ENCODE peak calls at places on chromosomes 16 and 17, in four cellular contexts. D is keratinocyte, G is MM.1S, Q is GM23248. L is an unnamed sample.

GRCh38 chr17:76840884-76841775 is 27.1 kb upstream of the MGAT5B start:
- DNase-seq in Q (no peak), G (no peak), D (no peak), L (no peak)

GRCh38 chr17:82872591-82873520 is 33.0 kb upstream of the ZNF750 start:
- DNase-seq in G (no peak), Q (no peak), D (no peak), L (no peak)

GRCh38 chr16:79380990-79381389 is 219.5 kb downstream of the MAF start:
- DNase-seq in Q (no peak), D (no peak), G (no peak), L (no peak)

GRCh38 chr17:70344356-70345060 is 175.2 kb downstream of the KCNJ2 start:
- DNase-seq in D (no peak), Q (peak), G (peak), L (no peak)

GRCh38 chr16:78976212-78976611 is 624.3 kb downstream of the MAF start:
- DNase-seq in G (no peak), Q (no peak), D (no peak), L (no peak)

GRCh38 chr16:70706948-70707465 is 21.2 kb upstream of the MTSS2 start:
- DNase-seq in Q (peak), G (no peak), D (peak), L (peak)

GRCh38 chr17:31390748-31391495 is 553 bp upstream of the RAB11FIP4 start:
- DNase-seq in D (no peak), G (no peak), Q (peak), L (no peak)

GRCh38 chr17:55601874-55602364 is 90.7 kb upstream of the SMIM36 start:
- DNase-seq in Q (peak), D (no peak), G (peak), L (peak)

GRCh38 chr16:678858-679807 is 1.1 kb upstream of the STUB1 start:
- DNase-seq in Q (peak), G (no peak), D (no peak), L (peak)

GRCh38 chr16:51773051-51773450 is 622.0 kb upstream of the SALL1 start:
- DNase-seq in D (no peak), Q (no peak), G (no peak), L (no peak)

GRCh38 chr16:57481421-57481820 is 4.9 kb downstream of the DOK4 start:
- DNase-seq in G (no peak), D (no peak), Q (no peak), L (no peak)

GRCh38 chr17:81549826-81550225 is 2.3 kb downstream of the FAAP100 start:
- DNase-seq in Q (no peak), G (no peak), D (no peak), L (no peak)

GRCh38 chr16:27313422-27314160 is at the start of gene IL4R:
- DNase-seq in G (peak), Q (peak), D (no peak), L (peak)

GRCh38 chr17:31549525-31550388 is 158.3 kb downstream of the RAB11FIP4 start:
- DNase-seq in D (peak), Q (peak), G (peak), L (peak)

GRCh38 chr17:8628609-8629169 is 1.8 kb downstream of the MYH10 start:
- DNase-seq in D (no peak), Q (peak), G (no peak), L (no peak)

GRCh38 chr16:47079883-47080282 is 63.9 kb downstream of the NETO2 start:
- DNase-seq in Q (no peak), D (no peak), G (no peak), L (no peak)

GRCh38 chr17:53191878-53192277 is 630.8 kb upstream of the KIF2B start:
- DNase-seq in Q (no peak), G (peak), D (no peak), L (no peak)

GRCh38 chr16:83744521-83744981 is 63.2 kb upstream of the HSBP1 start:
- DNase-seq in G (no peak), D (no peak), Q (peak), L (peak)

GRCh38 chr17:64250211-64250835 is 12.7 kb downstream of the TEX2 start:
- DNase-seq in G (no peak), D (no peak), Q (no peak), L (no peak)

GRCh38 chr16:50576403-50577113 is 28.4 kb downstream of the NKD1 start:
- DNase-seq in Q (no peak), G (no peak), D (no peak), L (no peak)

GRCh38 chr17:75822119-75822799 is 21.9 kb downstream of the UNC13D start:
- DNase-seq in Q (no peak), D (no peak), G (peak), L (no peak)

GRCh38 chr16:17149904-17150483 is 320.8 kb downstream of the XYLT1 start:
- DNase-seq in G (no peak), Q (peak), D (no peak), L (no peak)

GRCh38 chr17:59220328-59221158 is at the start of gene GDPD1:
- DNase-seq in Q (peak), G (peak), D (peak), L (peak)

GRCh38 chr16:68083861-68084503 is 1.2 kb upstream of the NFATC3 start:
- DNase-seq in Q (peak), D (no peak), G (no peak), L (peak)

GRCh38 chr16:65202461-65202860 is 80.6 kb upstream of the CDH11 start:
- DNase-seq in G (no peak), Q (peak), D (peak), L (no peak)

GRCh38 chr17:49910858-49911204 is 58.2 kb upstream of the DLX4 start:
- DNase-seq in D (no peak), Q (no peak), G (no peak), L (no peak)

GRCh38 chr17:49907279-49907678 is 59.4 kb upstream of the TAC4 start:
- DNase-seq in G (no peak), D (no peak), Q (no peak), L (no peak)

GRCh38 chr17:49908782-49909714 is 59.9 kb upstream of the DLX4 start:
- DNase-seq in G (no peak), Q (no peak), D (no peak), L (no peak)

GRCh38 chr17:49913226-49914095 is 55.5 kb upstream of the DLX4 start:
- DNase-seq in G (no peak), D (no peak), Q (peak), L (no peak)

DNA sequence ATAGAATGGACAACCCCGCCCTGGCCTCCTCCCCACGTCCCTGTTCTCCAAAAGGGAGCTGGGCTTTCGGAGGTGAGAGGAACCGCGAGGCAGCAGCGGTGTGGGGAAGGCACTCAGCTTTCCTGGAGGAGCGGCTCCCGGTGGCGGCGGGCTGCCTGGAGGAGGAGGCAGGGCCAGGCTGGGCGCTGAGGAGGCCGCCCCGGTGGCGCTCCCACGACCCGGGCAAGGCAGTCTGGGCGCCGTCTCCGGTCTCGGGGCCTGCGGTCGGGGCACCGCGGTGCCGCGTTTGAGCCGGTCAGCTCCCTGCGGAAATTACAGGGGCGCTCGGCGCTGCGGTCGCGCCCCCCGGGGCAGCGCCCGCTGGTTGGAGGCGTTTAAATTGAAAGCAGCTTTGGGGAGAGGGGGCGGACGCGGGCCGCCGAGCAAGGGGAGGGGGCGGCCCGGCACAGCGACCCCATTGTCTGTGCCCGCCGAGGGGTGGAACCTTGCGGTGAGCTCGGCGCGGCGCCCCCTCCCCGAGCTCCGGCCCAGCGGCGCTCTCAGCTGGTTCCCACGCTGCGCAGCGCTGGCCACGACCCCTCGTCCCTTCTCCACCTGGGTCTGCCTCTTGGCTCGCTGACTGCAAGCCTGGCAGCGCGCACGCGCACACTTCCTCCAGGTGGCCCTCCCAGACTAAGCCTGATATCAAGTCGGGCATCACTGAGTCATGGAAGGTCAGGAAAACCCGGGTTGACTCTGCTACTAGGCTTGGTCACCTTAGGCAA is 58.7 kb upstream of the DLX4 start:
- DNase-seq in Q (peak), D (no peak), G (no peak), L (peak)
- TF ChIP-seq EZH2 in Q (no peak), D (peak), G (no peak), L (no peak)

GRCh38 chr17:17913695-17914332 is 58.4 kb downstream of the TOM1L2 start:
- DNase-seq in G (peak), Q (peak), D (peak), L (peak)
- H2AFZ ChIP-seq in G (no peak), Q (no peak), D (no peak), L (no peak)

GRCh38 chr17:61453563-61453962 is 1.3 kb downstream of the TBX4 start:
- DNase-seq in G (no peak), D (no peak), Q (no peak), L (no peak)

GRCh38 chr17:61452301-61453290 is at the start of gene TBX4:
- DNase-seq in D (no peak), G (no peak), Q (no peak), L (no peak)

GRCh38 chr17:61449707-61450640 is 2.2 kb upstream of the TBX4 start:
- DNase-seq in G (no peak), Q (no peak), D (no peak), L (no peak)

GRCh38 chr17:61450641-61451537 is 1.3 kb upstream of the TBX4 start:
- DNase-seq in D (no peak), Q (no peak), G (no peak), L (no peak)

DNA sequence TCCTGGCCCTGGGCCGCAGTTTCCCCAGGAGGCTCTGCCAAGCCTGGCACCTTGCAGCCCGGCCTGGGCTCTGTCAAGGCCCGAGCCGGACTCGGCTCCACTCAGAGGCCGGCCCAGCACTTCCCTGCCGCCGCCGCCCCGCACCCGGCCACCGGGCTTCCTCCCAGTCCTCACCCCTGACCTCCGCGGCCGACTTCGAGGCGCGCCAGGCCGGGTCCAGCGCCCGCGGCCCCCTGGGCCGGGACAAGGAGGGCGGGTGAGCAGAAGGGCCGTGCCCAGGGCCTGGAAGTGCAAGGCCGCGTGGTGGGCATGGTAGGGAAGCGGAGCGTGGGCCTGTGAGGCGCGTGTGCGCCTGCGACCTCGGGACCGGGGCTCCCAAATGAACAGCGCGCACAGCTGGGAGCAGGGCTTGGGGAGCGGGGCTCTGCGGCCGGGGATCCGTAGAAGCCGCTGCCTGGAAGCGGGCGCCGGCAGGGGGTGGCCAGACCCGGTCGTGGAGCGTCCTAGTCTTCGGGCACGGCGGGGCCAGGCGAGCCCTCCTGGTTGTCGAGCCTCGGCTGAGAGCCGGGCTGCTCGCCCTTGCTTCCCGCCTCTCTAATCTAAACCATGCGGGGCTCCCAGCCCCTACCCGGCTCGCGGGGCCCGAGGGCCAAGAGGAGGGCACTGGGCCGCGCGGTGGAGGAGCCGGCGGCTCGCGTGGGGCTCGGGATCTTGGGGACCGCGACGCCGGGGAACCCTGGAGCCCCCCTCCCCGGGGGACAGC is 503 bp upstream of the TBX4 start:
- DNase-seq in D (no peak), Q (peak), G (no peak), L (no peak)
- TF ChIP-seq EZH2 in D (no peak), Q (no peak), G (no peak), L (no peak)

GRCh38 chr16:86557587-86557986 is 2.6 kb upstream of the MTHFSD start:
- DNase-seq in D (no peak), Q (no peak), G (no peak), L (no peak)

GRCh38 chr16:86556576-86556975 is 1.5 kb upstream of the MTHFSD start:
- DNase-seq in D (no peak), Q (no peak), G (no peak), L (no peak)

GRCh38 chr16:86554917-86555762 is at the start of gene MTHFSD:
- DNase-seq in Q (peak), D (peak), G (peak), L (peak)

GRCh38 chr16:86554599-86554916 is 477 bp downstream of the MTHFSD start:
- DNase-seq in Q (no peak), G (no peak), D (no peak), L (no peak)

DNA sequence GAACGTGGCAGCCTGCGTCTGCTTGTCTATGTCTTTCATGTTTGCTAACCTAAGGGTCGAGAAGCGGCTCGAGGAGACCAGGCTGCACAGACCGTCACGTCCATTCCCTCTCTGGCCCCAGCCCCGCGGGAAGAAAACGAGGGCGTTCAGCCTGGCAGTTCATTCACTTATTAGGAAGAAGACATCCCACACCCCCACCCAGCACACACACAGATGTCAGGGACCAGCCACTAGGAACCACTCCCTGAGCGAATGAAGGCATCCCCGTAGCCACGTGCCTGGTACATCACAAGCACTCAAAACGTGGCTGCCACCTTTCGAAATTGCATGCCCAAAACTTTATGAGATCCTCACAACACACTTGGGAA is 712 bp upstream of the MTHFSD start:
- DNase-seq in Q (peak), D (no peak), G (no peak), L (no peak)
- H2AFZ ChIP-seq in Q (peak), D (peak), G (peak), L (peak)

GRCh38 chr17:1976683-1977064 is 48.5 kb downstream of the RTN4RL1 start:
- DNase-seq in G (no peak), D (no peak), Q (no peak), L (no peak)

GRCh38 chr17:1976000-1976682 is 49.0 kb downstream of the RTN4RL1 start:
- DNase-seq in D (no peak), G (no peak), Q (no peak), L (no peak)

GRCh38 chr17:1979182-1979980 is 45.8 kb downstream of the RTN4RL1 start:
- DNase-seq in D (no peak), G (no peak), Q (no peak), L (no peak)

GRCh38 chr17:1978396-1978962 is 46.7 kb downstream of the RTN4RL1 start:
- DNase-seq in D (no peak), G (no peak), Q (no peak), L (no peak)

DNA sequence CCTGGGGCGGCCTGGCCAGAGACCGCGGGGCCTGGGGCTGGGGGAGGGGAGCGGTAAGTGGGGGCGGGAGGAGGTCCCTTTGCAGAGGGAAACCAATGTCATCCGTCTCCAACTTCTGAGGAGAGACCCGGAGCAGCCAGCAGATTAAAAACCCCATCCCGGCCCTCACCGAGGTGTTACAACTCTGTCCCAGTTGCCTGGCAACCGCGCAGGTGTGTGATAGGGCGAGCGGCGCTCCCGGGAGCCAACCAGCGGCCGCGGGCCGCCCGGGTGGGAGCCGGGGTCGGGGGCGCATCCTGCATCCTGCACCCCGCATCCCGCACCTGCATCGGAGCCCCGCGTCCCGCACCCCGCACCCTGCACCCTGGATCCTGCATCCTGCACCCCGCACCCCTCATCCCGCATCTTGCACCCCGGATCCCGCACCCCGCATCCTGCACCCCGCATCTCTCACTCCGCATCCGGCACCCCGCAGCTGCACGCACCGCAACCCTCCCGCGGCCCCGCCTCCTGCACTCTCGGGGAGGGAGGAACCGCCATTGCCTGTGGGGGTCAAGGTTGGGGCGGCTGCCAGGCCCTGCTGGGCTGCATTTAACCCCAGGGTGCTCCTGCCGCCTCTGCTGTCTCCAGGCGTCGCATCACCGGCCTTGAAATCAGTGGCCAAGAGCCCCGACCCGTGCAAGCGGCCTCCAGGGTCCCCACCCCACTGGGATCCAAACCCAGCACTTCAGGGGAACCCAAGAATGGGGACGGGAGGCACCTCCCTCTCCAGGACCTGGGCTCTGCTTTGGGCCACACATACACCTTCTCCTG is 47.3 kb downstream of the RTN4RL1 start:
- DNase-seq in G (no peak), D (no peak), Q (no peak), L (no peak)
- TF ChIP-seq EZH2 in G (no peak), D (no peak), Q (no peak), L (no peak)

DNA sequence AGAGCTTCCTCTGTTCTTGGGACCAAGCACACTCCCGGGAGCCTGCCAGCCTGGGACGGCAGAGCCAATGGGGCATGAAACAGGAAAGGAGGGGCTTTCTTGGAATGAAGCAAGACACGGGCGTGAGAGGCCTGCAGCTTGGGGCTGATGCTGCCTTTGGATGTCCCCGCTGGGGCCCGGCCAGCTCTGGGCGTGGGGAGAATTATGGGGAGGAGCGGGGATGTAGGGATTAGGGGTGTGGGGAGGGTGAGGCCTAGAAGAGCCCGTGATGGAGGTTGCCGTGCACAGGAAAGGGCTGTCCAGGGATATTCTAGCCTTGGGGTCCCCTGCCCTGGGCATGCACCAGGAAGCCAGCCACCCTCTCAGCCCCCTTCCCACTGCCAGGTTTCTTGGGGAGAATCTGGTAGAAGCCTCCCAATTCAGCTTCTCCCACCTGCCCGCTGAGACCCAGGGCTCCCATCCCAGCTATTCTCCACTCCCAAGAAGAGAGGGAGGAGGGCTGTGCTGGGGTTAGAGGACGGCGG is 20.1 kb upstream of the NXPH3 start:
- DNase-seq in Q (no peak), D (no peak), G (no peak), L (no peak)
- H2AFZ ChIP-seq in Q (peak), D (no peak), G (peak), L (no peak)

DNA sequence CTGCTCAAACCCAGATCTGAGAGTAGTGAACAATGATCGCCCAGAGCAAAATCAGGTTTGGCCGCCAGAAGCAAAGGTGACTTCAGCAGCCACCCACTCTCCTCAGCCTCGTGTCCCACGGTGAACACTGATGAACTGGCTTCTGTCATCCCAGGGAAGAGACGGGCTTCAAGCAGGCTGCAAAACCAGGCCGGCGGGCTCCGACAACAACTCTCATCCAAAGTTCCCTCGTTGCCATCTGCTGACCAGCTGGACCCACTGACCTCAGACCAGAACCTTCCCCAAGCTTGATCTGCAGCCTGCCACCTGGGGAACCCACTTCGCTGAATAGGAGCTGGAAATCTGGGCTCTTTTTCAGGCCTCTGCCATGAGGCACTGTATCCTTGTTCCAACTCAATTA is 69.6 kb upstream of the MRTFB start:
- DNase-seq in D (no peak), Q (no peak), G (no peak), L (no peak)
- TF ChIP-seq EZH2 in D (no peak), Q (no peak), G (no peak), L (no peak)